ENCODE peak calls at places on chromosomes 3 and 15, in seven cellular contexts. One of them, this sample, is unnamed.
A peak's percentile ranks its signal among the peaks of the same experiment; 100 is the strongest.

GRCh38 chr15:60374628-60375081 is 23.1 kb downstream of the ANXA2 start:
- DNase-seq in OCI-LY7: no peak
- DNase-seq in aorta: peak; percentile 83
- DNase-seq in prostate gland: peak; percentile 96
- DNase-seq in naive thymus-derived CD4-positive, alpha-beta T cell: no peak
- DNase-seq in HepG2: peak; percentile 98
- DNase-seq in lower lobe of right lung: no peak
- DNase-seq in this sample: no peak

GRCh38 chr3:129749692-129750091 is 143.2 kb upstream of the PLXND1 start:
- DNase-seq in OCI-LY7: no peak
- DNase-seq in aorta: no peak
- DNase-seq in prostate gland: no peak
- DNase-seq in naive thymus-derived CD4-positive, alpha-beta T cell: no peak
- DNase-seq in HepG2: no peak
- DNase-seq in lower lobe of right lung: no peak
- DNase-seq in this sample: no peak

GRCh38 chr15:45200799-45201556 is 13.2 kb upstream of the SHF start:
- DNase-seq in OCI-LY7: peak; percentile 76
- DNase-seq in aorta: peak; percentile 88
- DNase-seq in prostate gland: peak; percentile 72
- DNase-seq in naive thymus-derived CD4-positive, alpha-beta T cell: peak; percentile 78
- DNase-seq in HepG2: peak; percentile 78
- DNase-seq in lower lobe of right lung: peak; percentile 85
- DNase-seq in this sample: peak; percentile 79

GRCh38 chr15:58650102-58650501 is 99.4 kb downstream of the ADAM10 start:
- DNase-seq in OCI-LY7: no peak
- DNase-seq in aorta: no peak
- DNase-seq in prostate gland: no peak
- DNase-seq in naive thymus-derived CD4-positive, alpha-beta T cell: no peak
- DNase-seq in HepG2: no peak
- DNase-seq in lower lobe of right lung: no peak
- DNase-seq in this sample: no peak

GRCh38 chr15:39887832-39888231 is 32.2 kb downstream of the GPR176 start:
- DNase-seq in OCI-LY7: peak; percentile 8
- DNase-seq in aorta: no peak
- DNase-seq in prostate gland: peak; percentile 71
- DNase-seq in naive thymus-derived CD4-positive, alpha-beta T cell: no peak
- DNase-seq in HepG2: peak; percentile 78
- DNase-seq in lower lobe of right lung: no peak
- DNase-seq in this sample: peak; percentile 21

GRCh38 chr3:8421267-8421666 is 80.4 kb upstream of the LMCD1 start:
- DNase-seq in OCI-LY7: peak; percentile 28
- DNase-seq in aorta: no peak
- DNase-seq in prostate gland: no peak
- DNase-seq in naive thymus-derived CD4-positive, alpha-beta T cell: no peak
- DNase-seq in HepG2: no peak
- DNase-seq in lower lobe of right lung: no peak
- DNase-seq in this sample: no peak

GRCh38 chr3:194306109-194306686 is 44.9 kb downstream of the CPN2 start:
- DNase-seq in OCI-LY7: peak; percentile 85
- DNase-seq in aorta: no peak
- DNase-seq in prostate gland: no peak
- DNase-seq in naive thymus-derived CD4-positive, alpha-beta T cell: peak; percentile 75
- DNase-seq in HepG2: no peak
- DNase-seq in lower lobe of right lung: no peak
- DNase-seq in this sample: no peak

GRCh38 chr3:79845546-79845945 is 77.7 kb upstream of the ROBO1 start:
- DNase-seq in OCI-LY7: no peak
- DNase-seq in aorta: no peak
- DNase-seq in prostate gland: no peak
- DNase-seq in naive thymus-derived CD4-positive, alpha-beta T cell: no peak
- DNase-seq in HepG2: no peak
- DNase-seq in lower lobe of right lung: no peak
- DNase-seq in this sample: no peak

GRCh38 chr3:127690823-127691452 is 18.2 kb downstream of the ABTB1 start:
- DNase-seq in OCI-LY7: no peak
- DNase-seq in aorta: peak; percentile 72
- DNase-seq in prostate gland: no peak
- DNase-seq in naive thymus-derived CD4-positive, alpha-beta T cell: no peak
- DNase-seq in HepG2: peak; percentile 59
- DNase-seq in lower lobe of right lung: peak; percentile 62
- DNase-seq in this sample: peak; percentile 56

GRCh38 chr3:65170357-65171090 is 482.7 kb upstream of the ADAMTS9 start:
- DNase-seq in OCI-LY7: no peak
- DNase-seq in aorta: peak; percentile 94
- DNase-seq in prostate gland: peak; percentile 24
- DNase-seq in naive thymus-derived CD4-positive, alpha-beta T cell: no peak
- DNase-seq in HepG2: no peak
- DNase-seq in lower lobe of right lung: peak; percentile 54
- DNase-seq in this sample: peak; percentile 56

GRCh38 chr15:82894971-82895520 is 57.5 kb downstream of the HOMER2 start:
- DNase-seq in OCI-LY7: no peak
- DNase-seq in aorta: no peak
- DNase-seq in prostate gland: no peak
- DNase-seq in naive thymus-derived CD4-positive, alpha-beta T cell: no peak
- DNase-seq in HepG2: no peak
- DNase-seq in lower lobe of right lung: no peak
- DNase-seq in this sample: no peak

GRCh38 chr3:40452876-40453730 is 4.0 kb upstream of the RPL14 start:
- DNase-seq in OCI-LY7: peak; percentile 98
- DNase-seq in aorta: peak; percentile 99
- DNase-seq in prostate gland: peak; percentile 99
- DNase-seq in naive thymus-derived CD4-positive, alpha-beta T cell: peak; percentile 96
- DNase-seq in HepG2: peak; percentile 98
- DNase-seq in lower lobe of right lung: peak; percentile 99
- DNase-seq in this sample: peak; percentile 99

GRCh38 chr3:2099779-2100191 is 1.1 kb downstream of the CNTN4 start:
- DNase-seq in OCI-LY7: no peak
- DNase-seq in aorta: peak; percentile 53
- DNase-seq in prostate gland: no peak
- DNase-seq in naive thymus-derived CD4-positive, alpha-beta T cell: no peak
- DNase-seq in HepG2: no peak
- DNase-seq in lower lobe of right lung: no peak
- DNase-seq in this sample: no peak

GRCh38 chr15:60673918-60674558 is 195.1 kb upstream of the ICE2 start:
- DNase-seq in OCI-LY7: no peak
- DNase-seq in aorta: peak; percentile 69
- DNase-seq in prostate gland: peak; percentile 40
- DNase-seq in naive thymus-derived CD4-positive, alpha-beta T cell: no peak
- DNase-seq in HepG2: peak; percentile 13
- DNase-seq in lower lobe of right lung: no peak
- DNase-seq in this sample: peak; percentile 36

GRCh38 chr3:129794319-129795201 is 99.0 kb downstream of the TMCC1 start:
- DNase-seq in OCI-LY7: peak; percentile 29
- DNase-seq in aorta: no peak
- DNase-seq in prostate gland: peak; percentile 24
- DNase-seq in naive thymus-derived CD4-positive, alpha-beta T cell: peak; percentile 14
- DNase-seq in HepG2: peak; percentile 22
- DNase-seq in lower lobe of right lung: peak; percentile 84
- DNase-seq in this sample: no peak

GRCh38 chr15:43948691-43949325 is 122.0 kb downstream of the WDR76 start:
- DNase-seq in OCI-LY7: no peak
- DNase-seq in aorta: no peak
- DNase-seq in prostate gland: no peak
- DNase-seq in naive thymus-derived CD4-positive, alpha-beta T cell: no peak
- DNase-seq in HepG2: no peak
- DNase-seq in lower lobe of right lung: no peak
- DNase-seq in this sample: no peak

DNA sequence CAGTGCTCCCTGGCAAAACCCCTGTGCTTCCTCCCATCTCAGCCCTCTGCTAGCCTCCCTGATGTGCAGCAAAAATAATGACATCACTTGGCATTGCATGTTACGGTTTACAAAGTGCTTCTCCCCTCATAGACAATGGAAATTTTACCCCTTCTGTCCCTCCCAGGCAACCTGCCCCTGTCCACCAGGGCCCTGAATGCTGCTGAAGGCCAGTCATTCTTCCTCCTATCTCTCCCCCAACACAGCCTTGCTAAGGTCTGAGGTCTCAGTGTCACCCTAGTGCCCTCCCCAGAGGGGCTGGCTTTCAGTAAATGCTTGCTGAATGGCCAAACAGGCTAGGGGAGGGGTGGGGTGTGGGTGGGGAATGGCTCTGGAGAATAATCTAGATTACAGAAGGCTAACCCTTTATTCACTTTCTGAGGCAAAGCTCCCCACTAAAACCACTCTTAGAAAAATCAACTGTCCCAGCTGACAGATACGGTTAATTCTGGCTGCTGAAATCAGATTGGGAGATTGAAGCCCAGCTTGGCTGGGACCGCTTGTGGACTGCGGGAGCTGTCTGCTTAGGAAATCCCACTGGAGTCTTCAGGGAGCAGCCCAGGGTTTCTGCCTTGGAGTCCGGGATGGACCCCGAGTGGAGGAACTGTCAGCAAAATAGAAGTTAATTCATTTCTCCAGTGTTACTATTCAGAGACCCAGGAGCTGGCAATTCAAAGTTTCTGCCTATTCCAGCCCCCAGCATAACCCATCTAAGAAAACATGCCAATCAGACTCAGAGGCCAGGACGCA is 22.9 kb downstream of the ANP32A start:
- DNase-seq in OCI-LY7: no peak
- DNase-seq in aorta: peak; percentile 38
- DNase-seq in prostate gland: no peak
- DNase-seq in naive thymus-derived CD4-positive, alpha-beta T cell: no peak
- DNase-seq in HepG2: no peak
- DNase-seq in lower lobe of right lung: no peak
- DNase-seq in this sample: no peak
- H3K4me1 ChIP-seq in OCI-LY7: peaks cover 86% of the 10 kb centered on the region
- H3K4me1 ChIP-seq in aorta: no peaks in the 10 kb centered on the region
- H3K4me1 ChIP-seq in prostate gland: peaks cover 35% of the 10 kb centered on the region
- H3K4me1 ChIP-seq in naive thymus-derived CD4-positive, alpha-beta T cell: peaks cover 42% of the 10 kb centered on the region
- H3K4me1 ChIP-seq in HepG2: peaks cover 61% of the 10 kb centered on the region
- H3K4me1 ChIP-seq in lower lobe of right lung: peaks cover 83% of the 10 kb centered on the region
- H3K4me1 ChIP-seq in this sample: no peaks in the 10 kb centered on the region

GRCh38 chr3:43319794-43320193 is 33.5 kb downstream of the SNRK start:
- DNase-seq in OCI-LY7: no peak
- DNase-seq in aorta: no peak
- DNase-seq in prostate gland: no peak
- DNase-seq in naive thymus-derived CD4-positive, alpha-beta T cell: no peak
- DNase-seq in HepG2: no peak
- DNase-seq in lower lobe of right lung: no peak
- DNase-seq in this sample: no peak
- H3K4me1 ChIP-seq in OCI-LY7: no peaks in the 10 kb centered on the region
- H3K4me1 ChIP-seq in aorta: peaks cover 3% of the 10 kb centered on the region
- H3K4me1 ChIP-seq in prostate gland: no peaks in the 10 kb centered on the region
- H3K4me1 ChIP-seq in naive thymus-derived CD4-positive, alpha-beta T cell: peaks cover 60% of the 10 kb centered on the region
- H3K4me1 ChIP-seq in HepG2: peaks cover 71% of the 10 kb centered on the region
- H3K4me1 ChIP-seq in lower lobe of right lung: peaks cover 61% of the 10 kb centered on the region
- H3K4me1 ChIP-seq in this sample: no peaks in the 10 kb centered on the region

GRCh38 chr3:140602781-140603180 is 75.1 kb upstream of the TRIM42 start:
- DNase-seq in OCI-LY7: no peak
- DNase-seq in aorta: no peak
- DNase-seq in prostate gland: no peak
- DNase-seq in naive thymus-derived CD4-positive, alpha-beta T cell: no peak
- DNase-seq in HepG2: no peak
- DNase-seq in lower lobe of right lung: no peak
- DNase-seq in this sample: no peak

GRCh38 chr3:140599496-140599895 is 78.4 kb upstream of the TRIM42 start:
- DNase-seq in OCI-LY7: no peak
- DNase-seq in aorta: no peak
- DNase-seq in prostate gland: no peak
- DNase-seq in naive thymus-derived CD4-positive, alpha-beta T cell: no peak
- DNase-seq in HepG2: no peak
- DNase-seq in lower lobe of right lung: no peak
- DNase-seq in this sample: no peak

GRCh38 chr3:140599009-140599408 is 78.9 kb upstream of the TRIM42 start:
- DNase-seq in OCI-LY7: no peak
- DNase-seq in aorta: no peak
- DNase-seq in prostate gland: no peak
- DNase-seq in naive thymus-derived CD4-positive, alpha-beta T cell: no peak
- DNase-seq in HepG2: no peak
- DNase-seq in lower lobe of right lung: no peak
- DNase-seq in this sample: no peak

GRCh38 chr3:140601881-140602280 is 76.0 kb upstream of the TRIM42 start:
- DNase-seq in OCI-LY7: no peak
- DNase-seq in aorta: no peak
- DNase-seq in prostate gland: no peak
- DNase-seq in naive thymus-derived CD4-positive, alpha-beta T cell: no peak
- DNase-seq in HepG2: no peak
- DNase-seq in lower lobe of right lung: no peak
- DNase-seq in this sample: no peak

GRCh38 chr3:140603766-140604165 is 74.1 kb upstream of the TRIM42 start:
- DNase-seq in OCI-LY7: no peak
- DNase-seq in aorta: no peak
- DNase-seq in prostate gland: peak; percentile 13
- DNase-seq in naive thymus-derived CD4-positive, alpha-beta T cell: no peak
- DNase-seq in HepG2: no peak
- DNase-seq in lower lobe of right lung: no peak
- DNase-seq in this sample: no peak
- H3K4me1 ChIP-seq in OCI-LY7: no peaks in the 10 kb centered on the region
- H3K4me1 ChIP-seq in aorta: no peaks in the 10 kb centered on the region
- H3K4me1 ChIP-seq in prostate gland: no peaks in the 10 kb centered on the region
- H3K4me1 ChIP-seq in naive thymus-derived CD4-positive, alpha-beta T cell: no peaks in the 10 kb centered on the region
- H3K4me1 ChIP-seq in HepG2: no peaks in the 10 kb centered on the region
- H3K4me1 ChIP-seq in lower lobe of right lung: no peaks in the 10 kb centered on the region
- H3K4me1 ChIP-seq in this sample: no peaks in the 10 kb centered on the region

DNA sequence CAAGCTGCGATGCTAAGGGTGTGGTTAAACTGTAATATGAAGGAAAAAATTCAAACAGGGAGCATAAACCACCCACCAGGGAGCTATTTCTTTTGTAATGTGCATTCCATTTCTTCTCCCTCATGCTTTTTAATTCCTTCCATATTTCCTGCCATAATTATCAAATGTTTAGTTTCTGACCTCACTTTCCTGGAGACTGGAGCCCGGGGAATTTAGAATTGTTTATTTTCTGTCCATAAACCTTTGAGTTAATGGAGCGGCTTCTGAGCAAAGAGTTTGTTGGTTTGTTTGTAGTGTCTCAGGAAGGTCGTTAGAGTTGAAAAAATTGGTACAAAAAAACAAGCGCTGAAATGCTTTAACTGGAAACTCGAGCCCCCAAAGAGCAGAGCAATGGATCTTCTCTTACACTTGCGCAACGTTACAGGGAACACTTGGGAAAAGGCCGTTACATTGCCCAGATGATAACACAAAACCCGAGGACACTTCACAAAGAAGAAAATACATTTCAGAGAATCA is 1.0 kb downstream of the FSTL1 start:
- DNase-seq in OCI-LY7: no peak
- DNase-seq in aorta: no peak
- DNase-seq in prostate gland: no peak
- DNase-seq in naive thymus-derived CD4-positive, alpha-beta T cell: no peak
- DNase-seq in HepG2: no peak
- DNase-seq in lower lobe of right lung: no peak
- DNase-seq in this sample: no peak
- H3K4me1 ChIP-seq in OCI-LY7: no peaks in the 10 kb centered on the region
- H3K4me1 ChIP-seq in aorta: peaks cover 8% of the 10 kb centered on the region
- H3K4me1 ChIP-seq in prostate gland: peaks cover 22% of the 10 kb centered on the region
- H3K4me1 ChIP-seq in naive thymus-derived CD4-positive, alpha-beta T cell: no peaks in the 10 kb centered on the region
- H3K4me1 ChIP-seq in HepG2: peaks cover 7% of the 10 kb centered on the region
- H3K4me1 ChIP-seq in lower lobe of right lung: peaks cover 25% of the 10 kb centered on the region
- H3K4me1 ChIP-seq in this sample: no peaks in the 10 kb centered on the region

GRCh38 chr3:37913531-37913930 is 51.9 kb downstream of the CTDSPL start:
- DNase-seq in OCI-LY7: no peak
- DNase-seq in aorta: no peak
- DNase-seq in prostate gland: no peak
- DNase-seq in naive thymus-derived CD4-positive, alpha-beta T cell: no peak
- DNase-seq in HepG2: no peak
- DNase-seq in lower lobe of right lung: no peak
- DNase-seq in this sample: no peak
- H3K4me1 ChIP-seq in OCI-LY7: peaks cover 35% of the 10 kb centered on the region
- H3K4me1 ChIP-seq in aorta: no peaks in the 10 kb centered on the region
- H3K4me1 ChIP-seq in prostate gland: no peaks in the 10 kb centered on the region
- H3K4me1 ChIP-seq in naive thymus-derived CD4-positive, alpha-beta T cell: no peaks in the 10 kb centered on the region
- H3K4me1 ChIP-seq in HepG2: peaks cover 77% of the 10 kb centered on the region
- H3K4me1 ChIP-seq in lower lobe of right lung: peaks cover 20% of the 10 kb centered on the region
- H3K4me1 ChIP-seq in this sample: peaks cover 6% of the 10 kb centered on the region